ENCODE peak calls at places on chromosomes 1 and 21, in nine cellular contexts. C is astrocyte of the cerebellum; D is iris pigment epithelial cell; G is stimulated activated CD4-positive, alpha-beta T cell treated with anti-CD3 and anti-CD28 coated beads, Interleukin-15, amount 100 ng/mL, for 1 hour; I is kidney tubule cell; Z is islet precursor cell; E is posterior cingulate gyrus; W is GM23248; S is type B pancreatic cell. X is an unnamed sample.

GRCh38 chr1:172343246-172344099 is 77.0 kb upstream of the C1orf105 start:
- DNase-seq in S (no peak), C (peak), Z (no peak), I (peak), W (peak), G (no peak), D (peak), E (no peak), X (peak)

GRCh38 chr1:202189919-202190715 is 3.5 kb upstream of the LGR6 start:
- DNase-seq in C (no peak), Z (peak), I (peak), E (no peak), S (no peak), W (peak), G (no peak), D (peak), X (peak)

GRCh38 chr1:40712997-40713396 is 21.5 kb downstream of the NFYC start:
- DNase-seq in W (no peak), D (no peak), G (no peak), E (no peak), S (no peak), Z (no peak), C (no peak), I (peak), X (peak)

GRCh38 chr1:196723325-196724185 is 51.1 kb upstream of the CFHR3 start:
- DNase-seq in D (peak), Z (peak), I (peak), S (no peak), C (peak), G (no peak), E (no peak), W (peak), X (peak)

GRCh38 chr1:76998582-76999189 is 131.4 kb downstream of the ST6GALNAC5 start:
- DNase-seq in G (no peak), S (no peak), W (peak), D (peak), C (peak), Z (no peak), I (peak), E (no peak), X (peak)

GRCh38 chr1:175367896-175368295 is 175.3 kb upstream of the KIAA0040 start:
- DNase-seq in Z (no peak), D (no peak), C (no peak), S (no peak), E (no peak), W (no peak), I (no peak), G (no peak), X (no peak)

GRCh38 chr1:47181955-47182680 is 7.7 kb downstream of the PDZK1IP1 start:
- DNase-seq in G (no peak), D (peak), S (peak), E (no peak), W (no peak), C (no peak), I (peak), Z (no peak), X (peak)

GRCh38 chr21:43361493-43362296 is 65.2 kb downstream of the SIK1 start:
- DNase-seq in D (peak), C (no peak), I (no peak), S (no peak), W (peak), E (no peak), G (no peak), Z (no peak), X (no peak)

GRCh38 chr1:184596950-184597651 is 157.6 kb downstream of the EDEM3 start:
- DNase-seq in G (no peak), Z (no peak), S (no peak), W (no peak), I (no peak), C (no peak), E (no peak), D (no peak), X (no peak)

GRCh38 chr1:22190731-22191130 is 47.8 kb upstream of the WNT4 start:
- DNase-seq in S (no peak), D (no peak), G (no peak), C (no peak), W (no peak), E (no peak), I (no peak), Z (no peak), X (no peak)

GRCh38 chr1:68340951-68341350 is 108.6 kb upstream of the WLS start:
- DNase-seq in D (no peak), S (no peak), E (no peak), Z (no peak), W (no peak), G (no peak), I (no peak), C (no peak), X (no peak)

GRCh38 chr1:165597883-165598675 is 33.0 kb upstream of the MGST3 start:
- DNase-seq in C (peak), E (peak), Z (peak), I (peak), D (peak), S (peak), G (peak), W (peak), X (peak)

GRCh38 chr1:90761781-90762589 is 44.9 kb upstream of the BARHL2 start:
- DNase-seq in E (no peak), D (no peak), S (no peak), Z (peak), I (no peak), C (no peak), G (no peak), W (no peak), X (no peak)